ENCODE peak calls at places on chromosomes 12 and 14, in five cellular contexts. N is neural progenitor cell; T is coronary artery; X is CD8-positive, alpha-beta T cell; O is esophagus muscularis mucosa. F is an unnamed sample.

GRCh38 chr14:59897757-59898383 is 22.1 kb upstream of the LRRC9 start:
- DNase-seq in X (no peak), T (no peak), N (peak; percentile 74), O (no peak), F (no peak)

GRCh38 chr12:55385911-55386310 is 14.4 kb upstream of the OR6C65 start:
- DNase-seq in N (peak; percentile 10), T (no peak), X (no peak), O (no peak), F (no peak)

GRCh38 chr12:76563061-76563460 is 3.5 kb upstream of the OSBPL8 start:
- DNase-seq in O (no peak), N (no peak), T (no peak), X (no peak), F (no peak)

GRCh38 chr12:92844147-92844763 is 84.8 kb downstream of the EEA1 start:
- DNase-seq in N (no peak), T (no peak), O (no peak), X (no peak), F (no peak)

GRCh38 chr12:34396861-34397590 is 374.7 kb downstream of the ALG10 start:
- DNase-seq in N (no peak), X (no peak), O (peak; percentile 80), T (peak; percentile 58), F (peak; percentile 15)

GRCh38 chr12:15859136-15859535 is 23.1 kb upstream of the STRAP start:
- DNase-seq in T (no peak), N (no peak), O (no peak), X (no peak), F (no peak)

GRCh38 chr12:3446235-3446634 is 44.8 kb upstream of the PRMT8 start:
- DNase-seq in O (no peak), T (no peak), N (no peak), X (no peak), F (no peak)

GRCh38 chr14:73386342-73386741 is 72.0 kb downstream of the NUMB start:
- DNase-seq in O (no peak), X (no peak), T (no peak), N (no peak), F (no peak)

GRCh38 chr12:111270773-111271172 is 98.1 kb downstream of the PHETA1 start:
- DNase-seq in O (no peak), N (no peak), X (no peak), T (no peak), F (no peak)

GRCh38 chr14:93231129-93231979 is 24.3 kb downstream of the UBR7 start:
- DNase-seq in X (no peak), O (no peak), T (no peak), N (no peak), F (no peak)

GRCh38 chr12:124884587-124885438 is 21.1 kb upstream of the SCARB1 start:
- DNase-seq in X (no peak), O (no peak), N (peak; percentile 43), T (no peak), F (no peak)

GRCh38 chr12:53925006-53925405 is 13.6 kb upstream of the HOXC13 start:
- DNase-seq in T (no peak), O (no peak), N (no peak), X (no peak), F (no peak)

GRCh38 chr14:73753887-73754880 is 40.0 kb upstream of the PNMA1 start:
- DNase-seq in O (no peak), T (no peak), N (no peak), X (no peak), F (no peak)

GRCh38 chr12:110577717-110578521 is 5.2 kb downstream of the PPTC7 start:
- DNase-seq in N (no peak), O (no peak), T (no peak), X (peak; percentile 21), F (no peak)

GRCh38 chr12:132275110-132275531 is 54.3 kb downstream of the GALNT9 start:
- DNase-seq in X (no peak), O (no peak), T (no peak), N (peak; percentile 80), F (peak; percentile 29)

GRCh38 chr12:11171953-11172675 is 1.1 kb downstream of the SMIM10L1 start:
- DNase-seq in O (no peak), X (no peak), T (no peak), N (peak; percentile 22), F (no peak)

GRCh38 chr14:41830679-41831078 is 224.0 kb downstream of the LRFN5 start:
- DNase-seq in N (no peak), X (no peak), O (no peak), T (no peak), F (no peak)

GRCh38 chr12:48924617-48925217 is 575 bp downstream of the FKBP11 start:
- DNase-seq in T (no peak), N (peak; percentile 58), X (peak; percentile 71), O (no peak), F (peak; percentile 72)

GRCh38 chr14:85535916-85536834 is 6.2 kb downstream of the FLRT2 start:
- DNase-seq in X (no peak), N (peak; percentile 28), O (no peak), T (no peak), F (no peak)

GRCh38 chr12:108054496-108054895 is 74.6 kb upstream of the WSCD2 start:
- DNase-seq in T (no peak), N (no peak), O (no peak), X (no peak), F (no peak)

GRCh38 chr14:85084344-85084743 is 445.6 kb upstream of the FLRT2 start:
- DNase-seq in X (no peak), O (no peak), T (no peak), N (no peak), F (no peak)

GRCh38 chr12:80017261-80017870 is 82.0 kb upstream of the OTOGL start:
- DNase-seq in O (no peak), T (no peak), X (no peak), N (no peak), F (no peak)

GRCh38 chr12:124921200-124922008 is 7.0 kb upstream of the UBC start:
- DNase-seq in X (peak; percentile 40), N (peak; percentile 69), O (no peak), T (no peak), F (peak; percentile 78)

GRCh38 chr12:47277972-47278448 is 198.3 kb upstream of the AMIGO2 start:
- DNase-seq in T (no peak), X (no peak), O (no peak), N (no peak), F (no peak)

GRCh38 chr14:105900398-105901160 is 374.2 kb downstream of the TMEM121 start:
- DNase-seq in X (no peak), N (no peak), T (no peak), O (no peak), F (peak; percentile 66)

GRCh38 chr14:36826614-36827013 is 165.0 kb downstream of the PAX9 start:
- DNase-seq in O (no peak), T (no peak), X (no peak), N (no peak), F (no peak)

GRCh38 chr14:102008891-102009290 is 44.5 kb downstream of the DYNC1H1 start:
- DNase-seq in N (no peak), O (no peak), T (no peak), X (no peak), F (no peak)

GRCh38 chr12:96352161-96352835 is 47.9 kb downstream of the CDK17 start:
- DNase-seq in T (no peak), X (no peak), O (no peak), N (no peak), F (no peak)

GRCh38 chr12:96347130-96347699 is 53.0 kb downstream of the CDK17 start:
- DNase-seq in T (no peak), N (no peak), O (no peak), X (no peak), F (no peak)

GRCh38 chr12:96354326-96354725 is 45.9 kb downstream of the CDK17 start:
- DNase-seq in X (no peak), N (no peak), O (no peak), T (no peak), F (no peak)

GRCh38 chr12:96354844-96355534 is 45.2 kb downstream of the CDK17 start:
- DNase-seq in N (no peak), T (no peak), X (no peak), O (no peak), F (no peak)

DNA sequence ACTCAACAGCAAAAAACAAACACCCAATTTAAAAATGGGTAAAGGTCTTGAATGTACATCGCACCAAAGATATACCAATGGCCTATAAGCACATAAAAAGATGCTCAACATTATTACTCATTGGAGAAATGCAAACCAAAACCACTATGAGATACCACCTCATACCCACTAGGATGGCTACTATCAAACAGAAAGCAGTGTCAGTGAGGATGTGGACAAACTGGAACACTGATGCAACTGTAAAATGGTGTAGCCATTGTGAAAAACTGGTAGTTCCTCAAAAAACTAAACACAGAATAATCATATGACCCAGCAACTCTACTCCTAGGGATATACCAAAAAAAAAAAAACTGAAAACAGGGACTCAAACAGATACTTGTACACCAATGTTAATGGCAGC is 49.3 kb downstream of the CDK17 start:
- DNase-seq in X (no peak), N (no peak), T (no peak), O (no peak), F (no peak)
- H3K27ac ChIP-seq in X (no peak overlapping the region), N (no peak overlapping the region), T (no peak overlapping the region), O (no peak overlapping the region), F (no peak overlapping the region)

GRCh38 chr14:38116895-38117294 is 90.8 kb upstream of the SSTR1 start:
- DNase-seq in O (no peak), N (no peak), T (no peak), X (no peak), F (no peak)
- TF ChIP-seq CTCF in O (no peak), N (no peak), T (no peak), X (no peak), F (no peak)

GRCh38 chr12:852864-853263 is 96.6 kb downstream of the RAD52 start:
- DNase-seq in X (no peak), N (no peak), T (no peak), O (no peak), F (no peak)

GRCh38 chr12:862303-862911 is 87.1 kb downstream of the RAD52 start:
- DNase-seq in X (no peak), O (no peak), T (no peak), N (no peak), F (no peak)

GRCh38 chr12:863285-863684 is 86.2 kb downstream of the RAD52 start:
- DNase-seq in N (no peak), O (no peak), X (no peak), T (no peak), F (no peak)

GRCh38 chr12:851913-852312 is 97.6 kb downstream of the RAD52 start:
- DNase-seq in T (no peak), O (no peak), N (no peak), X (no peak), F (no peak)

GRCh38 chr12:857611-858010 is 91.9 kb downstream of the RAD52 start:
- DNase-seq in O (no peak), X (no peak), T (no peak), N (no peak), F (no peak)
- H3K27ac ChIP-seq in O (peak overlapping the region; percentile 44), X (no peak overlapping the region), T (no peak overlapping the region), N (no peak overlapping the region), F (no peak overlapping the region)

GRCh38 chr12:46268349-46268616 is 560 bp downstream of the SLC38A1 start:
- DNase-seq in X (no peak), N (no peak), T (no peak), O (no peak), F (no peak)

GRCh38 chr12:46267618-46268348 is 1.1 kb downstream of the SLC38A1 start:
- DNase-seq in X (peak; percentile 21), N (peak; percentile 49), O (no peak), T (no peak), F (peak; percentile 28)

GRCh38 chr12:46266382-46266791 is 2.5 kb downstream of the SLC38A1 start:
- DNase-seq in O (no peak), N (peak; percentile 36), T (no peak), X (peak; percentile 21), F (no peak)

GRCh38 chr12:46265734-46266133 is 3.1 kb downstream of the SLC38A1 start:
- DNase-seq in N (no peak), T (no peak), X (no peak), O (no peak), F (no peak)

GRCh38 chr12:46266869-46267617 is 1.8 kb downstream of the SLC38A1 start:
- DNase-seq in T (peak; percentile 79), N (peak; percentile 82), O (peak; percentile 93), X (peak; percentile 57), F (peak; percentile 76)
- TF ChIP-seq CTCF in T (no peak), N (no peak), O (no peak), X (no peak), F (no peak)

F was measured in upper lobe of left lung.